ENCODE peak calls at places on chromosome 1, in five cellular contexts. K is GM13976; A is stimulated activated CD4-positive, alpha-beta T cell treated with anti-CD3 and anti-CD28 coated beads, Interleukin-4, amount 100 ng/mL, for 4 hours; O is ureter; L is NCI-H748 treated with DMSO at 0.1 percent for 48 hours. C is an unnamed sample.

GRCh38 chr1:109909531-109909930 is 1.1 kb upstream of the CSF1 start:
- DNase-seq in K (no peak), A (no peak), O (no peak), L (no peak), C (no peak)

GRCh38 chr1:63592536-63593302 is 492 bp upstream of the PGM1 start:
- DNase-seq in K (no peak), A (no peak), O (no peak), L (no peak), C (peak; percentile 18)

GRCh38 chr1:225811622-225812487 is 1.9 kb downstream of the EPHX1 start:
- DNase-seq in K (no peak), A (no peak), O (no peak), L (no peak), C (no peak)

GRCh38 chr1:117686907-117687306 is 81.1 kb downstream of the TENT5C start:
- DNase-seq in K (no peak), A (no peak), O (no peak), L (no peak), C (no peak)

GRCh38 chr1:162387226-162388082 is 5.9 kb downstream of the C1orf226 start:
- DNase-seq in K (peak; percentile 4), A (no peak), O (peak; percentile 22), L (no peak), C (no peak)

GRCh38 chr1:2861143-2861987 is 59.9 kb upstream of the TTC34 start:
- DNase-seq in K (no peak), A (no peak), O (no peak), L (no peak), C (no peak)

GRCh38 chr1:158035976-158036583 is 42.6 kb downstream of the KIRREL1 start:
- DNase-seq in K (no peak), A (peak; percentile 3), O (no peak), L (no peak), C (no peak)

GRCh38 chr1:28371011-28371378 is 1.5 kb downstream of the PHACTR4 start:
- DNase-seq in K (no peak), A (no peak), O (no peak), L (no peak), C (no peak)

GRCh38 chr1:10888289-10888688 is 91.8 kb upstream of the CASZ1 start:
- DNase-seq in K (no peak), A (no peak), O (no peak), L (no peak), C (no peak)